ENCODE peak calls at places on chromosomes 12 and 14, in five cellular contexts. C, U, N, A and Q are unnamed samples.
A peak's percentile ranks its signal among the peaks of the same experiment; 100 is the strongest.

GRCh38 chr12:96803969-96804368 is 103.1 kb upstream of the NEDD1 start:
- DNase-seq in C (no peak), U (no peak), N (no peak), A (no peak), Q (no peak)

GRCh38 chr14:43184540-43184939 is 1322.5 kb downstream of the FSCB start:
- DNase-seq in C (no peak), U (no peak), N (no peak), A (no peak), Q (no peak)

GRCh38 chr14:101200650-101201516 is 297.4 kb upstream of the RTL1 start:
- DNase-seq in C (no peak), U (no peak), N (no peak), A (no peak), Q (no peak)

GRCh38 chr12:111443086-111443485 is 37.4 kb downstream of the SH2B3 start:
- DNase-seq in C (no peak), U (peak; percentile 3), N (no peak), A (no peak), Q (no peak)

GRCh38 chr12:27006797-27007467 is 7.3 kb downstream of the TM7SF3 start:
- DNase-seq in C (no peak), U (no peak), N (no peak), A (no peak), Q (no peak)

GRCh38 chr14:66174453-66174891 is 311.7 kb upstream of the CCDC196 start:
- DNase-seq in C (no peak), U (no peak), N (no peak), A (no peak), Q (no peak)

GRCh38 chr14:75295061-75295461 is 16.4 kb downstream of the FOS start:
- DNase-seq in C (peak; percentile 78), U (peak; percentile 72), N (peak; percentile 53), A (peak; percentile 75), Q (peak; percentile 92)

GRCh38 chr14:31927348-31927826 is 149.7 kb upstream of the ARHGAP5 start:
- DNase-seq in C (no peak), U (no peak), N (no peak), A (peak; percentile 11), Q (no peak)

GRCh38 chr12:117444781-117445180 is 83.4 kb upstream of the NOS1 start:
- DNase-seq in C (no peak), U (no peak), N (no peak), A (no peak), Q (no peak)

GRCh38 chr12:75725505-75726120 is 214.2 kb upstream of the KRR1 start:
- DNase-seq in C (no peak), U (no peak), N (no peak), A (no peak), Q (no peak)

GRCh38 chr12:122517877-122518276 is 8.9 kb downstream of the RSRC2 start:
- DNase-seq in C (peak; percentile 90), U (no peak), N (no peak), A (no peak), Q (peak; percentile 44)

GRCh38 chr12:28787151-28787550 is 361.9 kb upstream of the FAR2 start:
- DNase-seq in C (no peak), U (no peak), N (no peak), A (no peak), Q (no peak)

GRCh38 chr12:101521136-101521535 is 46.0 kb downstream of the SPIC start:
- DNase-seq in C (no peak), U (no peak), N (no peak), A (no peak), Q (no peak)
- H3K27ac ChIP-seq in C (no peak overlapping the region), U (no peak overlapping the region), N (no peak overlapping the region), A (no peak overlapping the region), Q (no peak overlapping the region)

DNA sequence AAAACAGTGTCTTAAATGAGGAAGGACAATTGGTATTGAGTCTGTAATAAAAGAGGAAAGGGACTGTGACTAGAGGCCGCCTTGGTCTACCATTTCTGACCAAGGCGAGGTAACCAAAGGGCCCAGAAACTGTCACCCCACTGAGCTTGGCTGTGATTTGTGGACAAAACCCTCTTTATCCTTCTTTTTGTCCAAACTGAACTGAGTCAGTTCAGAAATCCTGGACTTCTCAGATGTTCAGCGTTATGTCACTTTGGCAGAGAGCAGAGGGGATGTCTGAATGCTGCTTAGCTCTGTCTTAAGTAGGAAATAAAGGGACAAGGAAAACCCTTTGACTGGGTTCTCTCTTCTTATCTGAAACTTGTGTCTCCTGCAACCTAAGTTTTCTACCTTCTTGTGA is 129.9 kb upstream of the CPM start:
- DNase-seq in C (no peak), U (no peak), N (no peak), A (no peak), Q (no peak)
- H3K27ac ChIP-seq in C (peak overlapping the region; percentile 13), U (no peak overlapping the region), N (no peak overlapping the region), A (no peak overlapping the region), Q (peak overlapping the region; percentile 57)

DNA sequence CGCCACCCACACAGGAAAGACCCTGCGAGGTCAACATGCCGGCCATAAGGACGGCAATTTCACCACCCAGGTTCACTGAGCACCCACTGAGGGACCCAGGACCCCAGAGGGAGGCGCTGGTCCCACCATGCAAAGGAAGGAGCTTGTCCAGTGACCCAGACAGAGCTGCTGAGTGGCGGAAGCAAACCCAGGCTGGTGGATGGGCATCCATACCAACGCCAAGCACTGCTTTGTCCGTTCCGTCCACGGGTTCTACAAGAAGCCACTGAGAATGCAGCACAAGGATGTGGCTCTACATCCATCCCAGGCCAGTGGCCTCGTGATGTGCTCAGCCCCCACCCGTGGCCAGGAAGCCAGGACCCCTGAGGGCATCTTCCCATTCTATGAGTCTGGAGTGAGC is 23.8 kb upstream of the GOLGA3 start:
- DNase-seq in C (no peak), U (no peak), N (no peak), A (no peak), Q (no peak)
- H3K27ac ChIP-seq in C (no peak overlapping the region), U (no peak overlapping the region), N (no peak overlapping the region), A (no peak overlapping the region), Q (no peak overlapping the region)

DNA sequence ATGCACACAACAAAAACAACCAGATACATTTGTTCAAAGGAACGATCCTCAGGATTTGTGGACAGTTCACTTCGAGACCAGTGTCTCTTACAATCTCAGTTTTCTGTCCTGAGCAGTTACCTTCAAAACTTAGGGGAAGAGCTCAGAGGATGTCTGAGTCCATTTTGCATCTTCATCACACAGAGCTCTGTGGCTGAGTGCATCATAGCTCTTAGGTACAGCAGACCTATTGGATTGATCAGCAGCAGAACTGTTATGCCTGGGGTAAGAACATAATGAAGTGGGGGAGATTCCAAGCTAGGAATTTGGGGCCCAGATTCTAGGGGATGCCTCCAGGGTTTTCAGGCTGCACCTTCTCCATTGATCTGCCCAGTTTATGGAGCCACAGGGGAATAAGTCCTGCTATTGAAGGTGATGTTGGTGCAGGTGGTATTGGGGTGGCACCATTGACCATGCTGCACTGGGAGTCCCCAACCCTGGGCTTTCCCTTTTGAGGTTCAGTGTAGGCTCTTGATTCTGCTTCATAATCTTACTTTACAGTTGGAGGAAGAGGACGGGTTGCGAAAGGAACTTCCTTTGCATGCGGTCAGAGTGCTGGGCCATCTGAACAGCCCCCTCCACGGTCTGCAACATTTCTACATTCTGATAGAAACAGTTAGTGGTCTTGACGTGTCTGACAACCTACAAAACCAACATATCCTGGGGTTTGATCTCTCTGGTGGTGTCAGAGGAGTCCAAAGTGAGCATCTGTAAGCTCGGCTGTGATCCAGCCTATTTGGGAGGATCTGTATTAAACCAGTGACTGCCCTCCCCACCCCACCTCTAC is 112.8 kb downstream of the CHST11 start:
- DNase-seq in C (peak; percentile 29), U (no peak), N (no peak), A (no peak), Q (peak; percentile 43)
- H3K27ac ChIP-seq in C (no peak overlapping the region), U (no peak overlapping the region), N (no peak overlapping the region), A (no peak overlapping the region), Q (peak overlapping the region; percentile 86)

GRCh38 chr14:69547701-69548348 is 26.8 kb downstream of the CCDC177 start:
- DNase-seq in C (peak; percentile 10), U (no peak), N (no peak), A (peak; percentile 48), Q (no peak)
- H3K27ac ChIP-seq in C (no peak overlapping the region), U (no peak overlapping the region), N (no peak overlapping the region), A (peak overlapping the region; percentile 22), Q (no peak overlapping the region)

DNA sequence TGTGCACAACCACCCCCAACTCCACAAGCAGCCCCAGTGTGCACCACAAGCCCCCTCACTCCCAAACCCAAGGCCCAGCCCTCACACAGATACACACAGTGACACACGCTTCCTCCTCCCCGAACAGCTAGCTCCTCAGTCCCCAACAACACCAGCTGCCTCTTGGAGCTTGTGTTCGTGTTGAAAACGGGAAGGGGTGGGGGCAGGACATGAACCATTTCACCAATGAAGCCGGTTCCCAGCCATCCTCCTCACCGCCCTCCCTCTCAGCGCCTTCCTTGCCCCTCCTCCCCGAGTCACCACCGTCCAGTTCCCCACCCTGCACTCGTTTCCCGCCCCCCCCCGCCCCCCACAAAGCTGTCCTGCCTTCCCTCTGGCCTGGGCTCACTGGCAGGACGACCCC is 349 bp upstream of the GPR162 start:
- DNase-seq in C (peak; percentile 67), U (peak; percentile 49), N (no peak), A (peak; percentile 80), Q (no peak)
- H3K27ac ChIP-seq in C (no peak overlapping the region), U (peak overlapping the region; percentile 46), N (no peak overlapping the region), A (no peak overlapping the region), Q (peak overlapping the region; percentile 53)

GRCh38 chr14:100115236-100115635 is 44.2 kb downstream of the DEGS2 start:
- DNase-seq in C (no peak), U (no peak), N (no peak), A (no peak), Q (no peak)

GRCh38 chr14:100115726-100116125 is 43.7 kb downstream of the DEGS2 start:
- DNase-seq in C (no peak), U (no peak), N (no peak), A (no peak), Q (no peak)

GRCh38 chr14:100117026-100117425 is 42.4 kb downstream of the DEGS2 start:
- DNase-seq in C (no peak), U (no peak), N (no peak), A (no peak), Q (no peak)

GRCh38 chr14:100117647-100118376 is 41.6 kb downstream of the DEGS2 start:
- DNase-seq in C (no peak), U (no peak), N (no peak), A (no peak), Q (no peak)

DNA sequence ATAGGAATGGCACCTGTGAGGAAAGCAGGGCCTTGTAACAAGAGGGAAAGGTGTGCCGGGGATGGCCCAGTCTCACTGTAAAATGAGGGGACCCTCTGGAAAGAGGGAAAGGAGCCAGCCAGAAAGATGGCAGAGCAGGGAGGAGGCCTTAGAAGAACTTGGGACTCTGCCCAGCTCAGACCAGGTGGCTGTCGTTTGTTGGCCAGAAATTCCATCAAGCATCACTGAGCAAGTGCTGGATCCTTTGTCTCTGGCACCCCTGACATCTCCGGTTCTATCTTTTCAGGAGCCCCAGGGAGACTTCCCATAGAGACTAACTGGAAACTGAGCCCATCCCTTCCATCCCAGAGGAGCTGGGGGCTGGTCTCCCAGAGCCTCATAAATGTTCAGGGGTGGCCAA is 43.3 kb downstream of the DEGS2 start:
- DNase-seq in C (no peak), U (no peak), N (no peak), A (no peak), Q (no peak)
- H3K27ac ChIP-seq in C (no peak overlapping the region), U (no peak overlapping the region), N (no peak overlapping the region), A (peak overlapping the region; percentile 98), Q (no peak overlapping the region)

GRCh38 chr14:69056389-69056788 is 77.3 kb upstream of the ACTN1 start:
- DNase-seq in C (no peak), U (no peak), N (no peak), A (no peak), Q (no peak)
- H3K27ac ChIP-seq in C (no peak overlapping the region), U (no peak overlapping the region), N (no peak overlapping the region), A (no peak overlapping the region), Q (no peak overlapping the region)